ENCODE peak calls at places on chromosome 15, in four cellular contexts. X, I, W and L are unnamed samples. For H3K27me3, the result is how much of the 10 kb centered on the place peaks cover.

GRCh38 chr15:90495067-90495466 is 34.7 kb upstream of the CRTC3 start:
- DNase-seq in W (no peak), X (no peak), I (peak), L (no peak)

GRCh38 chr15:72198410-72199270 is 1.1 kb upstream of the GRAMD2A start:
- DNase-seq in W (no peak), X (no peak), I (no peak), L (no peak)

GRCh38 chr15:80934761-80935221 is 54.8 kb downstream of the MESD start:
- DNase-seq in X (no peak), W (peak), I (no peak), L (no peak)

GRCh38 chr15:99755692-99756409 is 22.6 kb upstream of the LYSMD4 start:
- DNase-seq in X (no peak), W (peak), I (peak), L (peak)

GRCh38 chr15:89003865-89004725 is 84.2 kb upstream of the ABHD2 start:
- DNase-seq in I (no peak), X (no peak), W (peak), L (peak)

GRCh38 chr15:70722266-70723123 is 40.9 kb downstream of the UACA start:
- DNase-seq in X (no peak), I (no peak), W (peak), L (peak)

GRCh38 chr15:83747050-83747717 is 93.3 kb downstream of the ADAMTSL3 start:
- DNase-seq in X (no peak), W (no peak), I (peak), L (no peak)

GRCh38 chr15:92898988-92899909 is 875 bp upstream of the CHD2 start:
- DNase-seq in W (no peak), X (no peak), I (no peak), L (no peak)

GRCh38 chr15:52789008-52789600 is 1.0 kb downstream of the ONECUT1 start:
- DNase-seq in I (no peak), X (no peak), W (no peak), L (no peak)

GRCh38 chr15:99085413-99086326 is 19.2 kb upstream of the SYNM start:
- DNase-seq in X (no peak), I (peak), W (no peak), L (peak)

GRCh38 chr15:73567022-73567421 is 66.2 kb downstream of the NPTN start:
- DNase-seq in X (no peak), W (no peak), I (no peak), L (no peak)

GRCh38 chr15:85828026-85828597 is 33.4 kb upstream of the KLHL25 start:
- DNase-seq in I (no peak), X (no peak), W (no peak), L (no peak)

GRCh38 chr15:84981711-84982300 is at the start of gene PDE8A:
- DNase-seq in X (no peak), I (no peak), W (peak), L (no peak)

GRCh38 chr15:70355275-70355795 is 257.6 kb upstream of the TLE3 start:
- DNase-seq in X (peak), I (no peak), W (no peak), L (no peak)

GRCh38 chr15:37096878-37097568 is 3.3 kb downstream of the MEIS2 start:
- DNase-seq in I (peak), W (no peak), X (no peak), L (no peak)

GRCh38 chr15:96366526-96366877 is 36.0 kb downstream of the NR2F2 start:
- DNase-seq in X (no peak), W (no peak), I (no peak), L (no peak)

GRCh38 chr15:89783111-89783860 is 7.2 kb downstream of the MESP2 start:
- DNase-seq in W (peak), X (no peak), I (no peak), L (no peak)

GRCh38 chr15:50150851-50151250 is 31.1 kb upstream of the SLC27A2 start:
- DNase-seq in W (no peak), X (no peak), I (no peak), L (no peak)

GRCh38 chr15:93476491-93477176 is 387.6 kb upstream of the RGMA start:
- DNase-seq in W (no peak), X (no peak), I (no peak), L (no peak)

GRCh38 chr15:92343869-92344643 is 49.6 kb upstream of the ST8SIA2 start:
- DNase-seq in W (no peak), I (no peak), X (no peak), L (no peak)

GRCh38 chr15:83561661-83562060 is 92.3 kb upstream of the ADAMTSL3 start:
- DNase-seq in X (no peak), W (no peak), I (no peak), L (no peak)

GRCh38 chr15:57485869-57486268 is 105.8 kb upstream of the MYZAP start:
- DNase-seq in X (peak), I (no peak), W (peak), L (peak)

GRCh38 chr15:85831415-85832113 is 36.8 kb upstream of the KLHL25 start:
- DNase-seq in X (no peak), I (peak), W (peak), L (no peak)

GRCh38 chr15:23565395-23566069 is at the start of gene MKRN3:
- DNase-seq in I (no peak), W (no peak), X (peak), L (peak)

GRCh38 chr15:100276519-100276918 is 65.3 kb downstream of the ADAMTS17 start:
- DNase-seq in X (no peak), I (no peak), W (peak), L (no peak)

GRCh38 chr15:39692464-39693327 is 89.9 kb downstream of the FSIP1 start:
- DNase-seq in X (no peak), W (no peak), I (no peak), L (no peak)

GRCh38 chr15:71730277-71731144 is 79.8 kb upstream of the NR2E3 start:
- DNase-seq in W (peak), I (peak), X (no peak), L (peak)

GRCh38 chr15:77984446-77984861 is 93.1 kb downstream of the TBC1D2B start:
- DNase-seq in X (peak), W (no peak), I (no peak), L (no peak)

DNA sequence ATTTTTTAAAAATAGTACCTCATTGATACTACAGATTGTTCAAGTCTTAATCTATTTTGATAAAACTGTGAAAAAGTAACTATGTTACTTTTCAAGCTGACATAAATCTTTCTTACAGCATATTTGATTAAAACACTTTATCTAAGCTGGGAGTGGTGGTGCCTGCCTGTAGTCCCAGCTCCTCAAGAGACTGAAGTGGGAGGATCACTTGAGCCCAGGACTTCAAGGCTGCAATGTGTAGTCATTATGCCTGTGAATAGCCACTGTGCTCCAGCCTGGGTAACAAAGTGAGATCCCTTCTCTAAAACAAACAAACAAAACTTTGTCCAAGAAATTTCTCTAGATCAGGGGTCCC is 59.6 kb upstream of the NEDD4 start:
- DNase-seq in X (no peak), I (no peak), W (no peak), L (no peak)
- TF ChIP-seq CTCF in X (no peak), I (no peak), W (no peak), L (no peak)

DNA sequence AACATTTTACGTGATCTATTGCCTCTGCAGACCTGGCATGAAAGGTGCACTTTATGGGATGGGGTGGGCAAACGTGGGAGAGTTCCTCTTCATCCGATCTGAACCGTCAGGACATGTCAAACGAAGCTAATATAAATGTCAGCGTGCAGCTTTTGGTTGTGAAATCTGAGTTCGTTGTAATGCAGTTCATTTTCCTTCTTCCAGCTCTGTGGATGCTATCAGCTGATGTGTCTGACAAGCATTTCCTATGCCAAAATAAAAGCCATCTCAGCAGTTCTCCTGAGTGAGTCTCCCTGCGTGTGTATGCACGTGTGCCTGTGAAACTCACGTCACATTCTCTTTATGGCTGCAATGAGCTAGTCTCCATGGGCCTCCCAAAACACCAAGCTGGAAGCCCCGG is 512.3 kb downstream of the MCTP2 start:
- DNase-seq in W (no peak), I (no peak), X (no peak), L (no peak)
- H3K27me3 ChIP-seq in W (under half), I (under half), X (under half), L (under half)

DNA sequence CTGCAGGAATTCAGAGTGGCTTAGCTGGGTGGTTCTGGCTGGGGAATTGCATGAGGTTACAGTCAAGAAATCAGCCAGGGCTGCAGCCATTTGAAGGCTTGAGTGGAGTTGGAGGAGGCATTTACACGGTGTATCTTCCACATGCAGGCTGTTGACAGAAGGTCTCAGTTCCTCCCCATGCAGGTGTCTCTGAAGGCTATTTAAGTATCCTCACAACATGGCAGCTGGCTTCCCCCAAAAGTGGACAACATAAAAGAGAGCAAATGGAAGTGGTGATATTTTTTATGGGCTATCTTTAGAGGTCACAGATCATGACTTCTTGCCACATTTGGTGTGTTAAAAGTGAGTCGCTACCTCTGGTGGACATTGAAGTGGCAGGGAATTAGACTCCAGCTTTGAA is 60.1 kb upstream of the SPRED1 start:
- DNase-seq in I (no peak), X (no peak), W (no peak), L (no peak)
- TF ChIP-seq CTCF in I (no peak), X (no peak), W (no peak), L (no peak)

DNA sequence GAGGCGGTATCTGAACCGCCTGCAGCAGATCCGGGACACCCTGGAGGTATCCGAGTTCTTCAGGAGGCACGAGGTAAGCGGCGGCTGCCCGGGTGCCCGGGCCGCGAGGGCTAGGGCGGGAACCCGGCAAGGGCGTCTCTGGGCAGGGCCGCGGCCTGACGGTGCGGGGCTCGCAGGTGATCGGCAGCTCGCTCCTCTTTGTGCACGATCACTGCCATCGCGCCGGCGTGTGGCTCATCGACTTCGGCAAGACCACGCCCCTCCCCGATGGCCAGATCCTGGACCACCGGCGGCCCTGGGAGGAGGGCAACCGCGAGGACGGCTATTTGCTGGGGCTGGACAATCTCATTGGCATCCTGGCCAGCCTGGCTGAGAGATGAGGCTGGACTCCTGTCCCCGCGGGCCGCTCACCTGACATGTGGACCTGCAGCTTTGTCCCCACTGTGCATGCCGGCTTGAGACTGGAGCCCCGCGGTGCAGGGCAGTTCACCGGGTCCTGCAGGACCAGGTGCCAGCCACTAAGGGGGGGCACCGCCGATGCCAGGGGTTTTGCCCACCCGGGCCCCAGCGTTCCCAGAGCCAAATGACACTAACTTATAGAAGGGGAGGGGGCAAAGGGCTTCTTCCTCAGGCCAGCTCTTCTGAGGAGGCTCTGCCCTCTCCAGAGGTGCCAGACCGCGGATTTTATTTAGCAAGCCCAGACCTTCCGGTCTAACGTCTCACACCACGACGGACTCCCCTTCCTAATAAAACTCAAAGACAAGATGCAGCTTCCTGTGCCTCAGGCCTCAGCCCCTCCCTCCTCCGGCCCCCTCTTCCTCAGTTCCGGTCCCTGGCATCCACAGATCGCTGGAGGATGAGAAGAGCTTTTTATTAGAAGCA is 9.4 kb downstream of the ITPKA start:
- DNase-seq in X (no peak), I (no peak), W (no peak), L (no peak)
- H3K27me3 ChIP-seq in X (half or more), I (under half), W (half or more), L (under half)

GRCh38 chr15:43133429-43134156 is at the start of gene TMEM62:
- DNase-seq in W (peak), I (peak), X (peak), L (no peak)
- TF ChIP-seq CTCF in W (no peak), I (peak), X (peak), L (no peak)

DNA sequence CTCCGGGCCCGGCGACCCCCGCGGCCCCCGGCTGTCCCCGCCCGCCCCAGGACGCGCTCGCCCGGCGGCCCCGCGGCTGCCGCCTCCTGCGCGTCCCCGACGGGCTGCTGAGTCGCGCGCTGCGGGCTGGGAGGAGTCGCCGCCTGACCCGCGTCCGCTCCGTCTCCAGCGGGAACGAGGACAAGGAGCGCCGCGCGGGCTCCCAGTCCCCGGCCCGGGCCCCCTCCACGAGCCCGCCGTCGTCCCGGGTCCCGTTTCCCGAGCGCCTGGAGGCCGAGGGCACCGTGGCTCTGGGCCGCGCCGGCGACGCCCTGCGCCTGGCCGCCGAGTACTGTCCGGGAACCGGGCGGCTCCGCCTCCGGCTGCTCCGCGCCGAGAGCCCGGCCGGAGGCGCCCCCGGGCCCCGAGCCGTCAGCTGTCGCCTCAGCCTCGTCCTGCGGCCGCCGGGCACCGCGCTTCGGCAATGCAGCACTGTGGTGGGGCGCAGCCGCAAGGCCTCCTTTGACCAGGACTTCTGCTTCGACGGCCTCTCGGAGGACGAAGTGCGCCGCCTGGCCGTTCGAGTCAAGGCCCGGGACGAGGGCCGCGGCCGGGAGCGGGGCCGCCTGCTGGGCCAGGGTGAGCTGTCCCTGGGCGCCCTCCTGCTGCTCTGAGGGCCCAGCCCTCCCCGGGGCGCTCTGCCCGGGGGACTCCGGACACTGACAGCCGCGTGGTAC is 1.5 kb downstream of the C2CD4A start:
- DNase-seq in X (peak), I (no peak), W (peak), L (no peak)
- H3K27me3 ChIP-seq in X (under half), I (under half), W (half or more), L (under half)

GRCh38 chr15:62756995-62757360 is 285.6 kb upstream of the TPM1 start:
- DNase-seq in X (no peak), I (no peak), W (no peak), L (no peak)
- TF ChIP-seq CTCF in X (no peak), I (no peak), W (no peak), L (no peak)

GRCh38 chr15:68542771-68543544 is 35.8 kb upstream of the CORO2B start:
- DNase-seq in I (peak), X (no peak), W (no peak), L (peak)
- H3K27me3 ChIP-seq in I (under half), X (under half), W (under half), L (under half)